ENCODE peak calls at places on chromosome 12, in five cellular contexts. One of them, this sample, is unnamed.

GRCh38 chr12:97312570-97313135 is 150.0 kb upstream of the RMST start:
- DNase-seq in thyroid gland: no peak
- DNase-seq in tibial nerve: no peak
- DNase-seq in suprapubic skin: no peak
- DNase-seq in vagina: no peak
- DNase-seq in this sample: no peak

GRCh38 chr12:6200266-6201198 is at the start of gene CD9:
- DNase-seq in vagina: no peak
- DNase-seq in thyroid gland: peak
- DNase-seq in suprapubic skin: no peak
- DNase-seq in tibial nerve: peak
- DNase-seq in this sample: peak

GRCh38 chr12:68331500-68331868 is 678 bp downstream of the MDM1 start:
- DNase-seq in tibial nerve: no peak
- DNase-seq in suprapubic skin: no peak
- DNase-seq in thyroid gland: no peak
- DNase-seq in vagina: no peak
- DNase-seq in this sample: no peak

GRCh38 chr12:93851245-93851665 is 174.1 kb downstream of the CRADD start:
- DNase-seq in tibial nerve: no peak
- DNase-seq in vagina: no peak
- DNase-seq in suprapubic skin: no peak
- DNase-seq in thyroid gland: no peak
- DNase-seq in this sample: no peak

GRCh38 chr12:31221566-31221945 is 104.4 kb downstream of the SINHCAF start:
- DNase-seq in suprapubic skin: no peak
- DNase-seq in thyroid gland: no peak
- DNase-seq in vagina: peak
- DNase-seq in tibial nerve: no peak
- DNase-seq in this sample: no peak

GRCh38 chr12:105077435-105077834 is 6.8 kb downstream of the ALDH1L2 start:
- DNase-seq in vagina: no peak
- DNase-seq in thyroid gland: no peak
- DNase-seq in tibial nerve: no peak
- DNase-seq in suprapubic skin: no peak
- DNase-seq in this sample: no peak

GRCh38 chr12:78402366-78403134 is 462.0 kb upstream of the SYT1 start:
- DNase-seq in vagina: no peak
- DNase-seq in tibial nerve: no peak
- DNase-seq in thyroid gland: no peak
- DNase-seq in suprapubic skin: no peak
- DNase-seq in this sample: no peak

GRCh38 chr12:25054076-25054782 is 105.3 kb upstream of the BCAT1 start:
- DNase-seq in thyroid gland: no peak
- DNase-seq in tibial nerve: no peak
- DNase-seq in vagina: no peak
- DNase-seq in suprapubic skin: no peak
- DNase-seq in this sample: no peak

GRCh38 chr12:121443193-121443829 is 43.4 kb downstream of the RNF34 start:
- DNase-seq in vagina: no peak
- DNase-seq in suprapubic skin: peak
- DNase-seq in tibial nerve: peak
- DNase-seq in thyroid gland: peak
- DNase-seq in this sample: peak

GRCh38 chr12:123187637-123188036 is 36.7 kb upstream of the PITPNM2 start:
- DNase-seq in suprapubic skin: no peak
- DNase-seq in tibial nerve: no peak
- DNase-seq in thyroid gland: no peak
- DNase-seq in vagina: no peak
- DNase-seq in this sample: no peak

GRCh38 chr12:49866859-49867579 is 24.1 kb upstream of the BCDIN3D start:
- DNase-seq in thyroid gland: peak
- DNase-seq in tibial nerve: peak
- DNase-seq in vagina: peak
- DNase-seq in suprapubic skin: peak
- DNase-seq in this sample: peak

GRCh38 chr12:57148469-57149308 is 1.3 kb upstream of the LRP1-AS start:
- DNase-seq in vagina: no peak
- DNase-seq in suprapubic skin: no peak
- DNase-seq in tibial nerve: no peak
- DNase-seq in thyroid gland: peak
- DNase-seq in this sample: peak

GRCh38 chr12:76085159-76085868 is 829 bp upstream of the NAP1L1 start:
- DNase-seq in tibial nerve: no peak
- DNase-seq in thyroid gland: no peak
- DNase-seq in suprapubic skin: no peak
- DNase-seq in vagina: no peak
- DNase-seq in this sample: no peak

GRCh38 chr12:94560416-94561221 is 89.7 kb downstream of the TMCC3 start:
- DNase-seq in tibial nerve: no peak
- DNase-seq in thyroid gland: no peak
- DNase-seq in vagina: no peak
- DNase-seq in suprapubic skin: no peak
- DNase-seq in this sample: no peak

GRCh38 chr12:120265483-120266179 is at the start of gene PXN:
- DNase-seq in thyroid gland: peak
- DNase-seq in vagina: no peak
- DNase-seq in tibial nerve: peak
- DNase-seq in suprapubic skin: peak
- DNase-seq in this sample: peak

GRCh38 chr12:95820096-95820703 is 29.6 kb upstream of the NTN4 start:
- DNase-seq in vagina: no peak
- DNase-seq in suprapubic skin: no peak
- DNase-seq in tibial nerve: no peak
- DNase-seq in thyroid gland: peak
- DNase-seq in this sample: peak

GRCh38 chr12:17148706-17149105 is 542.7 kb upstream of the LMO3 start:
- DNase-seq in suprapubic skin: no peak
- DNase-seq in tibial nerve: no peak
- DNase-seq in thyroid gland: no peak
- DNase-seq in vagina: no peak
- DNase-seq in this sample: no peak

GRCh38 chr12:6734506-6735082 is 10.7 kb downstream of the COPS7A start:
- DNase-seq in vagina: no peak
- DNase-seq in suprapubic skin: no peak
- DNase-seq in thyroid gland: no peak
- DNase-seq in tibial nerve: no peak
- DNase-seq in this sample: no peak

GRCh38 chr12:93773122-93773871 is 96.1 kb downstream of the CRADD start:
- DNase-seq in vagina: no peak
- DNase-seq in tibial nerve: no peak
- DNase-seq in thyroid gland: no peak
- DNase-seq in suprapubic skin: no peak
- DNase-seq in this sample: no peak

GRCh38 chr12:54372113-54372806 is 8.0 kb upstream of the GPR84 start:
- DNase-seq in vagina: no peak
- DNase-seq in thyroid gland: no peak
- DNase-seq in tibial nerve: no peak
- DNase-seq in suprapubic skin: no peak
- DNase-seq in this sample: no peak

GRCh38 chr12:67925077-67925476 is 64.2 kb upstream of the IFNG-AS1 start:
- DNase-seq in tibial nerve: no peak
- DNase-seq in suprapubic skin: no peak
- DNase-seq in thyroid gland: peak
- DNase-seq in vagina: no peak
- DNase-seq in this sample: peak

GRCh38 chr12:121536929-121537813 is 43.7 kb downstream of the KDM2B start:
- DNase-seq in vagina: no peak
- DNase-seq in suprapubic skin: peak
- DNase-seq in thyroid gland: peak
- DNase-seq in tibial nerve: peak
- DNase-seq in this sample: peak

GRCh38 chr12:47218191-47218654 is 138.5 kb upstream of the AMIGO2 start:
- DNase-seq in suprapubic skin: no peak
- DNase-seq in vagina: no peak
- DNase-seq in thyroid gland: no peak
- DNase-seq in tibial nerve: no peak
- DNase-seq in this sample: no peak

GRCh38 chr12:21826549-21826940 is 52.0 kb upstream of the KCNJ8 start:
- DNase-seq in vagina: no peak
- DNase-seq in suprapubic skin: no peak
- DNase-seq in thyroid gland: no peak
- DNase-seq in tibial nerve: no peak
- DNase-seq in this sample: no peak

GRCh38 chr12:48787791-48788521 is 933 bp downstream of the ADCY6 start:
- DNase-seq in tibial nerve: no peak
- DNase-seq in suprapubic skin: no peak
- DNase-seq in thyroid gland: no peak
- DNase-seq in vagina: peak
- DNase-seq in this sample: no peak

GRCh38 chr12:64273527-64274403 is 51.7 kb upstream of the KICS2 start:
- DNase-seq in thyroid gland: no peak
- DNase-seq in tibial nerve: no peak
- DNase-seq in vagina: no peak
- DNase-seq in suprapubic skin: no peak
- DNase-seq in this sample: no peak

GRCh38 chr12:68890701-68891113 is 42.3 kb downstream of the CPM start:
- DNase-seq in vagina: no peak
- DNase-seq in suprapubic skin: no peak
- DNase-seq in thyroid gland: no peak
- DNase-seq in tibial nerve: no peak
- DNase-seq in this sample: no peak

GRCh38 chr12:40551466-40551865 is 140.8 kb upstream of the CNTN1 start:
- DNase-seq in tibial nerve: no peak
- DNase-seq in thyroid gland: no peak
- DNase-seq in vagina: no peak
- DNase-seq in suprapubic skin: no peak
- DNase-seq in this sample: no peak

GRCh38 chr12:114662512-114663177 is 21.3 kb downstream of the TBX3 start:
- DNase-seq in suprapubic skin: no peak
- DNase-seq in vagina: no peak
- DNase-seq in tibial nerve: peak
- DNase-seq in thyroid gland: peak
- DNase-seq in this sample: peak

GRCh38 chr12:47896633-47897032 is 8.2 kb downstream of the VDR start:
- DNase-seq in thyroid gland: no peak
- DNase-seq in vagina: no peak
- DNase-seq in tibial nerve: no peak
- DNase-seq in suprapubic skin: no peak
- DNase-seq in this sample: no peak

GRCh38 chr12:7609480-7609879 is 56.2 kb downstream of the APOBEC1 start:
- DNase-seq in suprapubic skin: no peak
- DNase-seq in thyroid gland: no peak
- DNase-seq in tibial nerve: no peak
- DNase-seq in vagina: no peak
- DNase-seq in this sample: no peak

GRCh38 chr12:53079226-53080117 is at the start of gene SPRYD3:
- DNase-seq in thyroid gland: peak
- DNase-seq in suprapubic skin: peak
- DNase-seq in tibial nerve: peak
- DNase-seq in vagina: peak
- DNase-seq in this sample: peak
- TF ChIP-seq POLR2A in thyroid gland: peak
- TF ChIP-seq POLR2A in suprapubic skin: peak
- TF ChIP-seq POLR2A in tibial nerve: peak
- TF ChIP-seq POLR2A in vagina: peak
- TF ChIP-seq POLR2A in this sample: no peak

GRCh38 chr12:131894313-131894860 is at the start of gene ULK1:
- DNase-seq in suprapubic skin: peak
- DNase-seq in tibial nerve: peak
- DNase-seq in vagina: peak
- DNase-seq in thyroid gland: peak
- DNase-seq in this sample: peak
- TF ChIP-seq POLR2A in suprapubic skin: peak
- TF ChIP-seq POLR2A in tibial nerve: peak
- TF ChIP-seq POLR2A in vagina: peak
- TF ChIP-seq POLR2A in thyroid gland: peak
- TF ChIP-seq POLR2A in this sample: no peak

GRCh38 chr12:27191531-27191930 is 52.6 kb upstream of the STK38L start:
- DNase-seq in vagina: no peak
- DNase-seq in tibial nerve: no peak
- DNase-seq in thyroid gland: no peak
- DNase-seq in suprapubic skin: no peak
- DNase-seq in this sample: no peak

GRCh38 chr12:27193106-27193505 is 51.0 kb upstream of the STK38L start:
- DNase-seq in tibial nerve: no peak
- DNase-seq in suprapubic skin: no peak
- DNase-seq in vagina: no peak
- DNase-seq in thyroid gland: no peak
- DNase-seq in this sample: no peak

GRCh38 chr12:27192118-27192802 is 51.8 kb upstream of the STK38L start:
- DNase-seq in vagina: no peak
- DNase-seq in tibial nerve: no peak
- DNase-seq in thyroid gland: no peak
- DNase-seq in suprapubic skin: no peak
- DNase-seq in this sample: no peak

GRCh38 chr12:27194644-27195043 is 49.4 kb upstream of the STK38L start:
- DNase-seq in vagina: no peak
- DNase-seq in thyroid gland: no peak
- DNase-seq in suprapubic skin: no peak
- DNase-seq in tibial nerve: no peak
- DNase-seq in this sample: no peak

GRCh38 chr12:27193854-27194544 is 50.1 kb upstream of the STK38L start:
- DNase-seq in suprapubic skin: no peak
- DNase-seq in vagina: no peak
- DNase-seq in tibial nerve: no peak
- DNase-seq in thyroid gland: no peak
- DNase-seq in this sample: no peak
- TF ChIP-seq POLR2A in suprapubic skin: no peak
- TF ChIP-seq POLR2A in vagina: no peak
- TF ChIP-seq POLR2A in tibial nerve: no peak
- TF ChIP-seq POLR2A in thyroid gland: no peak
- TF ChIP-seq POLR2A in this sample: no peak

GRCh38 chr12:108634225-108634795 is 616 bp upstream of the SELPLG start:
- DNase-seq in vagina: no peak
- DNase-seq in thyroid gland: no peak
- DNase-seq in suprapubic skin: peak
- DNase-seq in tibial nerve: no peak
- DNase-seq in this sample: peak
- TF ChIP-seq POLR2A in vagina: no peak
- TF ChIP-seq POLR2A in thyroid gland: no peak
- TF ChIP-seq POLR2A in suprapubic skin: no peak
- TF ChIP-seq POLR2A in tibial nerve: no peak
- TF ChIP-seq POLR2A in this sample: no peak

GRCh38 chr12:52900896-52901714 is 3.8 kb downstream of the KRT8 start:
- DNase-seq in tibial nerve: no peak
- DNase-seq in suprapubic skin: no peak
- DNase-seq in thyroid gland: no peak
- DNase-seq in vagina: no peak
- DNase-seq in this sample: no peak

GRCh38 chr12:52906049-52906645 is 1.3 kb upstream of the KRT8 start:
- DNase-seq in thyroid gland: no peak
- DNase-seq in tibial nerve: no peak
- DNase-seq in suprapubic skin: no peak
- DNase-seq in vagina: no peak
- DNase-seq in this sample: no peak

GRCh38 chr12:52903855-52904508 is 894 bp downstream of the KRT8 start:
- DNase-seq in thyroid gland: peak
- DNase-seq in vagina: no peak
- DNase-seq in tibial nerve: no peak
- DNase-seq in suprapubic skin: no peak
- DNase-seq in this sample: peak

GRCh38 chr12:52901715-52902541 is 2.9 kb downstream of the KRT8 start:
- DNase-seq in vagina: no peak
- DNase-seq in suprapubic skin: no peak
- DNase-seq in tibial nerve: no peak
- DNase-seq in thyroid gland: peak
- DNase-seq in this sample: no peak

GRCh38 chr12:52903285-52903854 is 1.5 kb downstream of the KRT8 start:
- DNase-seq in vagina: no peak
- DNase-seq in tibial nerve: peak
- DNase-seq in suprapubic skin: no peak
- DNase-seq in thyroid gland: peak
- DNase-seq in this sample: peak
- TF ChIP-seq POLR2A in vagina: peak
- TF ChIP-seq POLR2A in tibial nerve: no peak
- TF ChIP-seq POLR2A in suprapubic skin: no peak
- TF ChIP-seq POLR2A in thyroid gland: no peak
- TF ChIP-seq POLR2A in this sample: no peak